ENCODE peak calls at places on chromosomes 1 and 21, in four cellular contexts. U is fibroblast of pulmonary artery; I is mesendoderm; O is naive thymus-derived CD8-positive, alpha-beta T cell. Q is an unnamed sample.
A peak's percentile ranks its signal among the peaks of the same experiment; 100 is the strongest.

GRCh38 chr1:28417441-28418277 is 48.1 kb downstream of the PHACTR4 start:
- DNase-seq in U (peak; percentile 71), I (no peak), O (no peak), Q (no peak)

GRCh38 chr1:93579891-93580290 is 101.7 kb downstream of the BCAR3 start:
- DNase-seq in I (peak; percentile 45), U (peak; percentile 86), O (no peak), Q (no peak)

GRCh38 chr1:71804140-71804539 is 478.2 kb downstream of the NEGR1 start:
- DNase-seq in O (no peak), U (no peak), I (no peak), Q (no peak)

GRCh38 chr1:91871994-91872393 is 14.0 kb downstream of the TGFBR3 start:
- DNase-seq in I (no peak), U (peak; percentile 35), O (no peak), Q (no peak)

GRCh38 chr1:172163479-172164215 is 256.8 kb upstream of the C1orf105 start:
- DNase-seq in U (peak; percentile 76), I (no peak), O (no peak), Q (no peak)

GRCh38 chr1:10634428-10635384 is 160.0 kb downstream of the PEX14 start:
- DNase-seq in O (no peak), U (no peak), I (no peak), Q (no peak)

GRCh38 chr1:115515270-115515669 is 126.5 kb upstream of the VANGL1 start:
- DNase-seq in U (no peak), I (peak; percentile 34), O (no peak), Q (no peak)

GRCh38 chr21:41867313-41867712 is 11.8 kb downstream of the PRDM15 start:
- DNase-seq in U (no peak), O (no peak), I (no peak), Q (no peak)

GRCh38 chr1:205339717-205340116 is 17.0 kb downstream of the KLHDC8A start:
- DNase-seq in U (no peak), O (no peak), I (no peak), Q (no peak)

GRCh38 chr1:52551476-52552235 is 1.2 kb downstream of the TUT4 start:
- DNase-seq in O (peak; percentile 6), U (peak; percentile 52), I (peak; percentile 32), Q (peak; percentile 31)

GRCh38 chr1:183318433-183318832 is 99.7 kb downstream of the NMNAT2 start:
- DNase-seq in U (peak; percentile 98), O (no peak), I (peak; percentile 89), Q (no peak)